ENCODE peak calls at places on chromosomes 13 and 19, in four cellular contexts. One of them, this sample, is unnamed.

GRCh38 chr19:17214531-17215124 is 529 bp upstream of the USE1 start:
- DNase-seq in A172: no peak
- DNase-seq in cardiac fibroblast: no peak
- DNase-seq in kidney: no peak
- DNase-seq in this sample: no peak

GRCh38 chr13:42396501-42396900 is 124.5 kb downstream of the AKAP11 start:
- DNase-seq in kidney: peak
- DNase-seq in A172: no peak
- DNase-seq in cardiac fibroblast: no peak
- DNase-seq in this sample: peak

GRCh38 chr13:34942732-34943674 is 933 bp downstream of the NBEA start:
- DNase-seq in A172: peak
- DNase-seq in cardiac fibroblast: no peak
- DNase-seq in kidney: peak
- DNase-seq in this sample: peak

GRCh38 chr19:56161534-56161933 is 14.3 kb upstream of the GALP start:
- DNase-seq in A172: no peak
- DNase-seq in kidney: no peak
- DNase-seq in cardiac fibroblast: no peak
- DNase-seq in this sample: no peak

GRCh38 chr19:13935765-13936486 is 2.3 kb downstream of the PODNL1 start:
- DNase-seq in kidney: peak
- DNase-seq in A172: no peak
- DNase-seq in cardiac fibroblast: no peak
- DNase-seq in this sample: no peak

GRCh38 chr13:30751183-30751933 is 16.0 kb downstream of the ALOX5AP start:
- DNase-seq in cardiac fibroblast: no peak
- DNase-seq in kidney: no peak
- DNase-seq in A172: no peak
- DNase-seq in this sample: no peak

GRCh38 chr19:861756-862528 is 2.5 kb downstream of the CFD start:
- DNase-seq in cardiac fibroblast: peak
- DNase-seq in A172: no peak
- DNase-seq in kidney: peak
- DNase-seq in this sample: peak

GRCh38 chr13:29457299-29457698 is 138.2 kb downstream of the SLC7A1 start:
- DNase-seq in cardiac fibroblast: peak
- DNase-seq in kidney: no peak
- DNase-seq in A172: peak
- DNase-seq in this sample: peak

GRCh38 chr19:8320564-8321066 is 560 bp downstream of the NDUFA7 start:
- DNase-seq in kidney: no peak
- DNase-seq in A172: no peak
- DNase-seq in cardiac fibroblast: peak
- DNase-seq in this sample: no peak

GRCh38 chr19:35557539-35558399 is 5.7 kb downstream of the ATP4A start:
- DNase-seq in cardiac fibroblast: peak
- DNase-seq in kidney: peak
- DNase-seq in A172: no peak
- DNase-seq in this sample: no peak